ENCODE peak calls at places on chromosomes 6 and 20, in ten cellular contexts. One of them, this sample, is unnamed.

GRCh38 chr20:43271980-43272379 is 82.3 kb upstream of the PTPRT start:
- DNase-seq in transverse colon: no peak
- DNase-seq in heart left ventricle: no peak
- DNase-seq in K562: no peak
- DNase-seq in esophagus squamous epithelium: no peak
- DNase-seq in A549: no peak
- DNase-seq in prostate gland: no peak
- DNase-seq in ovary: no peak
- DNase-seq in sigmoid colon: no peak
- DNase-seq in IMR-90: no peak
- DNase-seq in this sample: no peak

GRCh38 chr6:126206504-126207246 is 133.2 kb upstream of the CENPW start:
- DNase-seq in transverse colon: no peak
- DNase-seq in heart left ventricle: no peak
- DNase-seq in K562: peak; percentile 14
- DNase-seq in esophagus squamous epithelium: no peak
- DNase-seq in A549: no peak
- DNase-seq in prostate gland: no peak
- DNase-seq in ovary: no peak
- DNase-seq in sigmoid colon: no peak
- DNase-seq in IMR-90: no peak
- DNase-seq in this sample: no peak

GRCh38 chr6:13733178-13733851 is 21.7 kb upstream of the RANBP9 start:
- DNase-seq in transverse colon: peak; percentile 66
- DNase-seq in heart left ventricle: peak; percentile 58
- DNase-seq in K562: peak; percentile 46
- DNase-seq in esophagus squamous epithelium: no peak
- DNase-seq in A549: peak; percentile 26
- DNase-seq in prostate gland: peak; percentile 84
- DNase-seq in ovary: peak; percentile 78
- DNase-seq in sigmoid colon: peak; percentile 98
- DNase-seq in IMR-90: peak; percentile 93
- DNase-seq in this sample: peak; percentile 94

GRCh38 chr20:44594730-44595129 is 12.4 kb downstream of the PKIG start:
- DNase-seq in transverse colon: no peak
- DNase-seq in heart left ventricle: peak; percentile 60
- DNase-seq in K562: peak; percentile 77
- DNase-seq in esophagus squamous epithelium: no peak
- DNase-seq in A549: peak; percentile 65
- DNase-seq in prostate gland: no peak
- DNase-seq in ovary: no peak
- DNase-seq in sigmoid colon: no peak
- DNase-seq in IMR-90: peak; percentile 96
- DNase-seq in this sample: no peak

GRCh38 chr20:25197173-25197869 is 1.8 kb downstream of the ENTPD6 start:
- DNase-seq in transverse colon: peak; percentile 53
- DNase-seq in heart left ventricle: no peak
- DNase-seq in K562: no peak
- DNase-seq in esophagus squamous epithelium: no peak
- DNase-seq in A549: no peak
- DNase-seq in prostate gland: no peak
- DNase-seq in ovary: no peak
- DNase-seq in sigmoid colon: no peak
- DNase-seq in IMR-90: no peak
- DNase-seq in this sample: no peak

GRCh38 chr6:31568537-31568961 is 3.5 kb upstream of the LTA start:
- DNase-seq in transverse colon: peak; percentile 55
- DNase-seq in heart left ventricle: no peak
- DNase-seq in K562: no peak
- DNase-seq in esophagus squamous epithelium: no peak
- DNase-seq in A549: no peak
- DNase-seq in prostate gland: no peak
- DNase-seq in ovary: no peak
- DNase-seq in sigmoid colon: no peak
- DNase-seq in IMR-90: no peak
- DNase-seq in this sample: no peak

GRCh38 chr6:142796571-142796970 is 148.4 kb downstream of the HIVEP2 start:
- DNase-seq in transverse colon: no peak
- DNase-seq in heart left ventricle: no peak
- DNase-seq in K562: no peak
- DNase-seq in esophagus squamous epithelium: no peak
- DNase-seq in A549: no peak
- DNase-seq in prostate gland: no peak
- DNase-seq in ovary: no peak
- DNase-seq in sigmoid colon: no peak
- DNase-seq in IMR-90: peak; percentile 40
- DNase-seq in this sample: no peak

GRCh38 chr20:51211191-51211590 is 188.3 kb upstream of the KCNG1 start:
- DNase-seq in transverse colon: peak; percentile 33
- DNase-seq in heart left ventricle: no peak
- DNase-seq in K562: no peak
- DNase-seq in esophagus squamous epithelium: no peak
- DNase-seq in A549: no peak
- DNase-seq in prostate gland: peak; percentile 63
- DNase-seq in ovary: no peak
- DNase-seq in sigmoid colon: no peak
- DNase-seq in IMR-90: no peak
- DNase-seq in this sample: no peak

GRCh38 chr6:113805167-113805835 is 51.8 kb upstream of the MARCKS start:
- DNase-seq in transverse colon: no peak
- DNase-seq in heart left ventricle: no peak
- DNase-seq in K562: no peak
- DNase-seq in esophagus squamous epithelium: no peak
- DNase-seq in A549: no peak
- DNase-seq in prostate gland: no peak
- DNase-seq in ovary: no peak
- DNase-seq in sigmoid colon: no peak
- DNase-seq in IMR-90: peak; percentile 22
- DNase-seq in this sample: no peak

GRCh38 chr20:37777012-37777411 is 83.2 kb downstream of the CTNNBL1 start:
- DNase-seq in transverse colon: no peak
- DNase-seq in heart left ventricle: no peak
- DNase-seq in K562: no peak
- DNase-seq in esophagus squamous epithelium: no peak
- DNase-seq in A549: no peak
- DNase-seq in prostate gland: no peak
- DNase-seq in ovary: no peak
- DNase-seq in sigmoid colon: no peak
- DNase-seq in IMR-90: no peak
- DNase-seq in this sample: no peak

GRCh38 chr20:50434653-50435396 is 75.4 kb upstream of the PTPN1 start:
- DNase-seq in transverse colon: no peak
- DNase-seq in heart left ventricle: no peak
- DNase-seq in K562: no peak
- DNase-seq in esophagus squamous epithelium: no peak
- DNase-seq in A549: peak; percentile 88
- DNase-seq in prostate gland: no peak
- DNase-seq in ovary: no peak
- DNase-seq in sigmoid colon: no peak
- DNase-seq in IMR-90: peak; percentile 86
- DNase-seq in this sample: no peak

GRCh38 chr20:50385733-50386640 is 124.2 kb upstream of the PTPN1 start:
- DNase-seq in transverse colon: no peak
- DNase-seq in heart left ventricle: no peak
- DNase-seq in K562: peak; percentile 59
- DNase-seq in esophagus squamous epithelium: no peak
- DNase-seq in A549: no peak
- DNase-seq in prostate gland: no peak
- DNase-seq in ovary: no peak
- DNase-seq in sigmoid colon: no peak
- DNase-seq in IMR-90: peak; percentile 27
- DNase-seq in this sample: no peak

DNA sequence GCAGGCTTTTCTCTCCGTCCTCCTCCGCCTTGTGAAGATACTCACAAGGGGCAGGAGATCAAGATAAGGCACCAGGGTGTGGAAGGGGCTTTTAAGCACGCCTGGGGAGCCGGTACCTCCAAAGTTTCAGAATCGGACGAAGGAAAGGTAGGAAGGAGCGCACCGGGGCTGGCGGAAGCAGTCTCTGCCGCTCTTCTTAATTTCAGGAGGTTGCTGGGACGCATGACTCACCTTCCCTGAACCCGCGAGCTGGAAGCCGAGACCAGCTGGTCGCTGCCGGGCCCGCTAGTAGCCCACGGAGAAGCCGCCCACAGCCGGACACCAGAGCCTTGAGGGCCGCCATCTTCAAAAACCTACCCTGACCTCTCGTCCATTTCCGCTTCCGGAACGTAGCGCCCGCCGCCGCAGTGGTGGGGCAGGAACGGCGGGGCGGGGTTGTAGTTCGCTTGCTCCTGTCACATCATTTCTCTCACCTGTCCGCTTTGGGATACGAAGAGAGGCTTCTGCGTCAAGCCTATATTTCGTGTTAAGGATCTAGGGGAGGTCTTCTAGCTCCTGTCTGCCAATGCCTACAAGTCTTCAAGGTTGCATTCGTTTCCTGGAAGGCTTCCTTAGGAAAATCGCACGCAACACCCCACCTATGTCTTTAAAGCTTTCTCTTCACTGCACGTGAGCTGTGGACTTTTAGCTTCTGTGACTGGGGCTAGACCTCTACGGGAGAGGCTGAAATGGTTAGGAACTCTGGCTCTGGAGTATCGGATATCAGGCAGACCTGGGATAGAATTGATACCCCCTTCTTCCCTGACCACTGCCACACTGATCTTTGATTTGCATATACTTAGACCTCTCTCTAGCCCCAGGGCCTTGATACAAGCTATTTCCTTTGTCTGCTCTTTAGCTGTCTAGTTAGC is at the start of gene MRPS18A:
- DNase-seq in transverse colon: peak; percentile 91
- DNase-seq in heart left ventricle: peak; percentile 85
- DNase-seq in K562: peak; percentile 94
- DNase-seq in esophagus squamous epithelium: no peak
- DNase-seq in A549: peak; percentile 65
- DNase-seq in prostate gland: peak; percentile 78
- DNase-seq in ovary: peak; percentile 76
- DNase-seq in sigmoid colon: peak; percentile 90
- DNase-seq in IMR-90: peak; percentile 80
- DNase-seq in this sample: peak; percentile 83
- TF ChIP-seq POLR2A in transverse colon: peak; percentile 66
- TF ChIP-seq POLR2A in heart left ventricle: peak; percentile 35
- TF ChIP-seq POLR2A in K562: peak; percentile 94
- TF ChIP-seq POLR2A in esophagus squamous epithelium: no peak
- TF ChIP-seq POLR2A in A549: peak; percentile 62
- TF ChIP-seq POLR2A in prostate gland: peak; percentile 53
- TF ChIP-seq POLR2A in ovary: no peak
- TF ChIP-seq POLR2A in sigmoid colon: peak; percentile 76
- TF ChIP-seq POLR2A in IMR-90: peak; percentile 70
- TF ChIP-seq POLR2A in this sample: peak; percentile 79

GRCh38 chr6:136787726-136788068 is 4.6 kb downstream of the MAP3K5 start:
- DNase-seq in transverse colon: no peak
- DNase-seq in heart left ventricle: no peak
- DNase-seq in K562: no peak
- DNase-seq in esophagus squamous epithelium: no peak
- DNase-seq in A549: no peak
- DNase-seq in prostate gland: no peak
- DNase-seq in ovary: no peak
- DNase-seq in sigmoid colon: no peak
- DNase-seq in IMR-90: no peak
- DNase-seq in this sample: no peak
- TF ChIP-seq CTCF in transverse colon: no peak
- TF ChIP-seq CTCF in heart left ventricle: no peak
- TF ChIP-seq CTCF in K562: no peak
- TF ChIP-seq CTCF in esophagus squamous epithelium: no peak
- TF ChIP-seq CTCF in A549: no peak
- TF ChIP-seq CTCF in prostate gland: no peak
- TF ChIP-seq CTCF in ovary: no peak
- TF ChIP-seq CTCF in sigmoid colon: no peak
- TF ChIP-seq CTCF in IMR-90: no peak
- TF ChIP-seq CTCF in this sample: no peak

GRCh38 chr6:35590622-35591066 is 77.9 kb upstream of the TULP1 start:
- DNase-seq in transverse colon: peak; percentile 34
- DNase-seq in heart left ventricle: no peak
- DNase-seq in K562: no peak
- DNase-seq in esophagus squamous epithelium: no peak
- DNase-seq in A549: no peak
- DNase-seq in prostate gland: peak; percentile 52
- DNase-seq in ovary: peak; percentile 76
- DNase-seq in sigmoid colon: peak; percentile 95
- DNase-seq in IMR-90: no peak
- DNase-seq in this sample: peak; percentile 80

GRCh38 chr6:35587167-35587566 is 74.5 kb upstream of the TULP1 start:
- DNase-seq in transverse colon: no peak
- DNase-seq in heart left ventricle: no peak
- DNase-seq in K562: no peak
- DNase-seq in esophagus squamous epithelium: no peak
- DNase-seq in A549: no peak
- DNase-seq in prostate gland: no peak
- DNase-seq in ovary: no peak
- DNase-seq in sigmoid colon: no peak
- DNase-seq in IMR-90: no peak
- DNase-seq in this sample: no peak

GRCh38 chr6:35592178-35592577 is 79.5 kb upstream of the TULP1 start:
- DNase-seq in transverse colon: no peak
- DNase-seq in heart left ventricle: no peak
- DNase-seq in K562: no peak
- DNase-seq in esophagus squamous epithelium: no peak
- DNase-seq in A549: no peak
- DNase-seq in prostate gland: no peak
- DNase-seq in ovary: no peak
- DNase-seq in sigmoid colon: no peak
- DNase-seq in IMR-90: no peak
- DNase-seq in this sample: no peak

GRCh38 chr6:35589201-35589739 is 76.6 kb upstream of the TULP1 start:
- DNase-seq in transverse colon: no peak
- DNase-seq in heart left ventricle: no peak
- DNase-seq in K562: no peak
- DNase-seq in esophagus squamous epithelium: no peak
- DNase-seq in A549: no peak
- DNase-seq in prostate gland: no peak
- DNase-seq in ovary: no peak
- DNase-seq in sigmoid colon: no peak
- DNase-seq in IMR-90: no peak
- DNase-seq in this sample: peak; percentile 78

DNA sequence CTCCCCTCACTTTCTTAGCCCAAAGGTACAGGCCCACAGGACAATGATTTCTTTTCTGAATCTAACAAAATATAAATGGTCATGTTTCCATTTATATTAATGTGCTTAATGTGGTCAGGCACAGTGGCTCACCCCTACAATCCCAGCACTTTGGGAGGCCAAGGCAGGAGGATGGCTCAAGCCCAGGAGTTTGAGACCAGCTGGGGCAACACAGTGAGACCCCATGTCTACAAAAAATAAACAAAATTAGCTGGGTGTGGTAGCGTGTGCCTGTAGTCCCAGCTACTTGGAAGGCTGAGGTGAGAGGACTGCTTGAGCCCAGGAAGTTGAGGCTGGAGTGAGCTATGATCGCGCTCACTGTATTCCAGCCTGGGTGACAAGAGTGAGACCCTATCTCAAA is 77.2 kb upstream of the TULP1 start:
- DNase-seq in transverse colon: no peak
- DNase-seq in heart left ventricle: no peak
- DNase-seq in K562: no peak
- DNase-seq in esophagus squamous epithelium: no peak
- DNase-seq in A549: no peak
- DNase-seq in prostate gland: no peak
- DNase-seq in ovary: no peak
- DNase-seq in sigmoid colon: peak; percentile 54
- DNase-seq in IMR-90: no peak
- DNase-seq in this sample: no peak
- H3K27ac ChIP-seq in transverse colon: peak overlapping the region; percentile 78
- H3K27ac ChIP-seq in heart left ventricle: peak overlapping the region; percentile 69
- H3K27ac ChIP-seq in K562: no peak overlapping the region
- H3K27ac ChIP-seq in esophagus squamous epithelium: peak overlapping the region; percentile 92
- H3K27ac ChIP-seq in A549: no peak overlapping the region
- H3K27ac ChIP-seq in prostate gland: peak overlapping the region; percentile 84
- H3K27ac ChIP-seq in ovary: peak overlapping the region; percentile 83
- H3K27ac ChIP-seq in sigmoid colon: peak overlapping the region; percentile 94
- H3K27ac ChIP-seq in IMR-90: no peak overlapping the region
- H3K27ac ChIP-seq in this sample: peak overlapping the region; percentile 99

GRCh38 chr20:41696428-41696827 is 78.3 kb upstream of the CHD6 start:
- DNase-seq in transverse colon: no peak
- DNase-seq in heart left ventricle: no peak
- DNase-seq in K562: peak; percentile 86
- DNase-seq in esophagus squamous epithelium: no peak
- DNase-seq in A549: no peak
- DNase-seq in prostate gland: no peak
- DNase-seq in ovary: no peak
- DNase-seq in sigmoid colon: no peak
- DNase-seq in IMR-90: no peak
- DNase-seq in this sample: no peak
- TF ChIP-seq POLR2A in transverse colon: no peak
- TF ChIP-seq POLR2A in heart left ventricle: no peak
- TF ChIP-seq POLR2A in K562: no peak
- TF ChIP-seq POLR2A in esophagus squamous epithelium: no peak
- TF ChIP-seq POLR2A in A549: no peak
- TF ChIP-seq POLR2A in prostate gland: no peak
- TF ChIP-seq POLR2A in ovary: no peak
- TF ChIP-seq POLR2A in sigmoid colon: no peak
- TF ChIP-seq POLR2A in IMR-90: no peak
- TF ChIP-seq POLR2A in this sample: no peak

This sample was measured in gastrocnemius medialis.